ENCODE peak calls at places on chromosomes 1 and 21, in four cellular contexts. N is hippocampal formation, L is NCI-H1436, H is IMR-90. O is an unnamed sample.

GRCh38 chr21:41682719-41683179 is 84.1 kb downstream of the RIPK4 start:
- DNase-seq in L (no peak), H (no peak), N (no peak), O (peak)

GRCh38 chr1:110152133-110152785 is 2.0 kb downstream of the SLC6A17 start:
- DNase-seq in N (no peak), H (peak), L (no peak), O (no peak)

GRCh38 chr1:89613928-89614327 is 19.0 kb upstream of the LRRC8C start:
- DNase-seq in H (no peak), L (no peak), N (no peak), O (no peak)

GRCh38 chr1:180358649-180359048 is 128.6 kb downstream of the LHX4 start:
- DNase-seq in H (peak), N (no peak), L (peak), O (no peak)

GRCh38 chr1:198261886-198262285 is 105.1 kb downstream of the NEK7 start:
- DNase-seq in H (no peak), L (no peak), N (no peak), O (no peak)

GRCh38 chr1:14297356-14297755 is 301.1 kb upstream of the KAZN start:
- DNase-seq in N (no peak), H (no peak), L (no peak), O (no peak)

GRCh38 chr1:119910617-119911016 is 14.3 kb upstream of the ADAM30 start:
- DNase-seq in N (no peak), L (no peak), H (no peak), O (no peak)

GRCh38 chr1:67713071-67713806 is 28.2 kb downstream of the GADD45A start:
- DNase-seq in H (peak), N (no peak), L (peak), O (no peak)

GRCh38 chr1:210739627-210740026 is 394.3 kb downstream of the KCNH1 start:
- DNase-seq in N (no peak), H (peak), L (no peak), O (no peak)

GRCh38 chr1:158248122-158248521 is 6.1 kb upstream of the CD1A start:
- DNase-seq in L (no peak), H (no peak), N (no peak), O (no peak)

GRCh38 chr1:51622455-51622913 is 5.6 kb downstream of the OSBPL9 start:
- DNase-seq in H (peak), N (no peak), L (peak), O (no peak)

GRCh38 chr1:10146391-10146790 is 64.0 kb upstream of the KIF1B start:
- DNase-seq in N (no peak), H (no peak), L (no peak), O (no peak)

GRCh38 chr21:41410767-41411448 is 15.1 kb upstream of the MX1 start:
- DNase-seq in H (no peak), N (no peak), L (no peak), O (no peak)

O was measured in aorta.